ENCODE peak calls at places on chromosomes 3 and 15, in ten cellular contexts. C, J, S, T, N, Z, Y, M, E and G are unnamed samples.

GRCh38 chr3:65597952-65598413 is 440.7 kb downstream of the MAGI1 start:
- DNase-seq in N (no peak), J (no peak), E (no peak), Y (no peak), T (no peak), Z (no peak), S (no peak), C (no peak), M (no peak), G (peak)

GRCh38 chr3:14216257-14217048 is 37.8 kb downstream of the LSM3 start:
- DNase-seq in Z (no peak), Y (no peak), N (no peak), T (no peak), E (no peak), S (peak), C (no peak), J (no peak), M (peak), G (peak)

GRCh38 chr15:93067649-93068085 is 21.3 kb downstream of the RGMA start:
- DNase-seq in N (no peak), J (no peak), C (no peak), T (no peak), M (no peak), Z (no peak), E (no peak), S (no peak), Y (no peak), G (no peak)

GRCh38 chr3:103818800-103819199 is 1384.0 kb downstream of the ZPLD1 start:
- DNase-seq in T (no peak), Y (no peak), Z (no peak), J (no peak), E (no peak), S (no peak), M (no peak), C (no peak), N (no peak), G (no peak)

GRCh38 chr3:101950985-101951733 is 101.8 kb downstream of the NFKBIZ start:
- DNase-seq in Y (no peak), T (peak), E (no peak), M (no peak), J (no peak), S (no peak), N (no peak), C (peak), Z (no peak), G (no peak)

GRCh38 chr15:61080209-61081027 is 148.7 kb downstream of the RORA start:
- DNase-seq in S (no peak), Z (no peak), Y (no peak), N (no peak), M (no peak), T (no peak), C (no peak), E (no peak), J (no peak), G (no peak)

GRCh38 chr3:194865081-194865480 is 179.4 kb downstream of the FAM43A start:
- DNase-seq in T (no peak), C (no peak), M (no peak), N (no peak), Y (no peak), E (no peak), J (no peak), Z (no peak), S (no peak), G (no peak)

GRCh38 chr3:188153949-188154757 is at the start of gene LPP:
- DNase-seq in S (peak), Y (no peak), T (no peak), M (peak), N (peak), J (no peak), E (peak), Z (peak), C (peak), G (peak)

GRCh38 chr15:78335985-78336384 is 4.2 kb upstream of the CRABP1 start:
- DNase-seq in E (no peak), M (no peak), J (no peak), T (no peak), C (no peak), Y (no peak), Z (no peak), S (no peak), N (no peak), G (no peak)

GRCh38 chr15:59273266-59273665 is 66.6 kb downstream of the LDHAL6B start:
- DNase-seq in T (no peak), N (no peak), M (no peak), Z (no peak), J (no peak), Y (no peak), C (no peak), S (no peak), E (no peak), G (no peak)

DNA sequence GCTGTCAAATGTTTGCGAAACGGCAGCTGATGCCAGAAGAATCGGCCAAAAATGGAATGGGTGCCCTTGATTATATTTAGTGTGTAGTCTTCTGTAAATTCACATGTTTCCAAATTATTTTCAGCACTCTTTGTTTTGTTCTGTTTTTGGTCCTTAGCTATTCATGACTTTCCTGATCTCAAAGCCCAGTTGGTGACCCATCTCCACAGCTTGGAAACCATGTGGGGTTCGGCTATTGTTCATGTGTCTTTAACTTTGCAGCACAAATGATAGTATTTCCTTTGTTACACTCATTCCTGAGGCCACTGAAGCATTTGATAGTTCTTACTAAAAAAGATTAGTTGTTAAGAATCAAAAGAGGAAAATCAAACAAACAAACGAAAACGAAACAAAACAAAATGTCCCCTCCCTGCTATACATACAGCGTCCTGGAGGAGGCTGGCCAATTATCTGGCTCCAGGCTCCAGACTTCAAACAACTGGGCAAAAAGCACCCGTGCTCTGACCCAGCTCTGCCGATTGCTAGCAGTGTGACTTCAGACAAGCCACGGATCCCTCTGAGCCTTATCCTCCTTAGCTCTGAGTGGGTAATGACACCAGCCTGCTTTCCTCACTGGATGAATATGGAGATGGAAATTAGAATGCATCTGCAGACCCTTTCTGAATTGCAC is 121.0 kb downstream of the CACNA2D3 start:
- DNase-seq in M (no peak), Z (no peak), J (no peak), S (no peak), C (peak), Y (no peak), N (no peak), T (peak), E (no peak), G (no peak)
- TF ChIP-seq CTCF in M (no peak), Z (no peak), J (no peak), S (no peak), C (no peak), Y (no peak), N (no peak), T (no peak), E (no peak), G (no peak)

GRCh38 chr15:65077291-65077980 is 890 bp downstream of the KBTBD13 start:
- DNase-seq in E (no peak), S (no peak), N (no peak), T (no peak), J (no peak), Y (no peak), Z (no peak), C (no peak), M (no peak), G (no peak)

GRCh38 chr15:65081270-65081669 is 4.7 kb downstream of the KBTBD13 start:
- DNase-seq in E (no peak), Y (no peak), Z (no peak), N (no peak), T (no peak), S (no peak), J (no peak), C (no peak), M (peak), G (no peak)

GRCh38 chr15:65076486-65077290 is at the start of gene KBTBD13:
- DNase-seq in N (no peak), M (peak), Y (no peak), J (no peak), S (no peak), T (no peak), C (no peak), Z (no peak), E (no peak), G (no peak)

GRCh38 chr15:65079580-65079979 is 3.0 kb downstream of the KBTBD13 start:
- DNase-seq in S (no peak), E (no peak), N (no peak), J (no peak), T (no peak), M (no peak), C (no peak), Z (no peak), Y (no peak), G (no peak)

DNA sequence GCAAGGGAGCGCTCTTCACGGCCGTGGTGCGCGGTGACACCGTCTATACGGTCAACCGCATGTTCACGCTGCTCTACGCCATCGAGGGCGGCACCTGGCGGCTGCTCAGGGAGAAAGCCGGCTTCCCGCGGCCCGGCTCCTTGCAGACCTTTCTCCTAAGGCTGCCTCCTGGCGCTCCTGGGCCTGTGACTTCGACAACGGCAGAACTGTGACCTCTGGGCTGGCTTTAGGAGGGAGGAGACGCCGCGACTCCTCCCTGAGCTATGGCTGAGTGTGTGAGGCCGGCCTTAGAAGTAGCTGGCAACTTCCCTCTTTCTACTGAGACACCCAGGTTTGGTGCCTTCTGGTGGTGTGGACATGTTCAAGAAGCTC is 1.4 kb downstream of the KBTBD13 start:
- DNase-seq in S (peak), Y (no peak), J (no peak), C (no peak), M (peak), Z (peak), N (no peak), T (peak), E (peak), G (peak)
- TF ChIP-seq CTCF in S (peak), Y (peak), J (peak), C (no peak), M (peak), Z (peak), N (no peak), T (peak), E (peak), G (peak)

GRCh38 chr15:20352241-20353200 is 189.1 kb downstream of the GOLGA6L6 start:
- DNase-seq in E (no peak), T (no peak), M (peak), C (no peak), S (peak), Y (no peak), Z (no peak), J (no peak), N (peak), G (no peak)

GRCh38 chr15:20357139-20358065 is 184.2 kb downstream of the GOLGA6L6 start:
- DNase-seq in C (no peak), T (no peak), S (peak), M (peak), J (no peak), E (no peak), Y (no peak), N (peak), Z (no peak), G (no peak)

GRCh38 chr15:20356444-20357138 is 185.0 kb downstream of the GOLGA6L6 start:
- DNase-seq in N (peak), S (peak), C (peak), E (peak), Z (no peak), T (peak), Y (no peak), M (peak), J (no peak), G (no peak)

GRCh38 chr15:20353966-20354883 is 187.4 kb downstream of the GOLGA6L6 start:
- DNase-seq in T (no peak), M (no peak), Y (no peak), N (peak), C (no peak), Z (no peak), J (no peak), E (no peak), S (peak), G (no peak)

GRCh38 chr15:20355256-20355868 is 186.2 kb downstream of the GOLGA6L6 start:
- DNase-seq in T (no peak), J (no peak), M (no peak), Y (no peak), N (peak), E (no peak), C (no peak), Z (no peak), S (peak), G (no peak)
- TF ChIP-seq CTCF in T (no peak), J (no peak), M (no peak), Y (no peak), N (no peak), E (no peak), C (no peak), Z (no peak), S (no peak), G (no peak)

GRCh38 chr3:129608087-129608935 is 1.8 kb upstream of the PLXND1 start:
- DNase-seq in M (no peak), E (no peak), N (no peak), C (peak), Z (no peak), Y (no peak), T (no peak), S (no peak), J (no peak), G (no peak)
- TF ChIP-seq CTCF in M (peak), E (no peak), N (no peak), C (peak), Z (no peak), Y (peak), T (no peak), S (no peak), J (peak), G (no peak)

DNA sequence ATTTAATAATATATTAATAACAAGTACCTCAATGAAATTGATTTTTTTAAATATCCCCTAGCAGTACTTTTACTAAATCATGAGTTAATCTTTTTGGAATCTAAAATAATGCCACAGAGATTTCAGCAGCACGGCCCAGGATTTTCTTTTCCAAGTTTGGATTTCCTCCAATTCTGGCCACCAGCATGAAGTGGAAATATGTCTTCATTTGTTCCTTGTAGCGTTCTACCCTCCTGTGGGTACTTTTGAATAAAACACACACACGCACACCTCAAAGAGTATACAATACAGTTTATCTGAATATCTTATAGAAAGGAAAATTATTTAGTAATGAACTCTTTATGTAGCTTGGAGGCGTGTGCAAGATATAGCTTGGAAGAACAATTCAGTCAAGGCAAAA is 125.1 kb upstream of the STT3B start:
- DNase-seq in N (no peak), Y (no peak), T (no peak), M (no peak), S (no peak), C (no peak), E (no peak), Z (no peak), J (no peak), G (no peak)
- TF ChIP-seq CTCF in N (no peak), Y (no peak), T (no peak), M (no peak), S (no peak), C (no peak), E (no peak), Z (no peak), J (no peak), G (no peak)

GRCh38 chr3:153372326-153372725 is 210.3 kb downstream of the RAP2B start:
- DNase-seq in Z (no peak), S (no peak), M (no peak), T (no peak), C (peak), J (peak), Y (no peak), N (no peak), E (peak), G (no peak)
- TF ChIP-seq CTCF in Z (no peak), S (no peak), M (no peak), T (no peak), C (no peak), J (no peak), Y (no peak), N (no peak), E (no peak), G (no peak)

DNA sequence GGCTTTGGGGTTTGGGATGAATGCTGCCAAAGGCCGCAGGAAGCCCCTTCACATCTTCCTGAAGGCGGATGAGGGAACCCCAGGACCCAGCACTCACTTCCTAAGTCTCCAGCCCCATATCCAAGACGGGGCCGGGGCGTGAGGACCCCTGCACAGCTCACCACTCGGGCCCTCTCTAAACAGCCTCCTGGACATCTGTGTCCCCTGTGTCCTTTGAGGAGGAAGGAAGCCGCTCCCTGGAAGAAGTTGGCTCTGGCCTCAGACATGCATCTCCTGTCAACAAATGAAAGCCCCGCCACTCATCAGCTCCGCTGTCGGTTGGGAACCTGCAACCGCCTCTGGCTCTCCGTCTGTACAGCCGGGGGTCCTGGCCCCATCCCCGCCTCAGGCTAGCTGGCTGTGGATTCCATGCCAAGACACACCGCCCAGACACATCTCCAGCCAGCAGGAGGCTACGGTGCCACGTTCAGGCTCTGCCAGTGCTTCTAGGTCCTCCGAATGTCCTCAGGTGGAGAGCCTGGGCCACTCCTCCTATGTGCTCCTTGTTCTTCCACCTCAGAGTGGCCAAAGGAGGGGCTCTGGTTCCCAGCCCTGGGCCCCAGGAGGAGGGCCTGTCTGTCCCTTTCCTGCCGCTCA is 140.0 kb upstream of the MEF2A start:
- DNase-seq in Y (no peak), Z (no peak), T (no peak), N (no peak), E (peak), J (no peak), M (peak), C (no peak), S (peak), G (no peak)
- TF ChIP-seq CTCF in Y (peak), Z (no peak), T (peak), N (no peak), E (no peak), J (peak), M (no peak), C (peak), S (no peak), G (no peak)

GRCh38 chr3:75906555-75907112 is 121.3 kb upstream of the ZNF717 start:
- DNase-seq in E (peak), Y (no peak), J (peak), M (no peak), N (peak), C (no peak), T (no peak), S (peak), Z (no peak), G (peak)
- TF ChIP-seq CTCF in E (no peak), Y (peak), J (peak), M (no peak), N (no peak), C (no peak), T (peak), S (no peak), Z (no peak), G (peak)

DNA sequence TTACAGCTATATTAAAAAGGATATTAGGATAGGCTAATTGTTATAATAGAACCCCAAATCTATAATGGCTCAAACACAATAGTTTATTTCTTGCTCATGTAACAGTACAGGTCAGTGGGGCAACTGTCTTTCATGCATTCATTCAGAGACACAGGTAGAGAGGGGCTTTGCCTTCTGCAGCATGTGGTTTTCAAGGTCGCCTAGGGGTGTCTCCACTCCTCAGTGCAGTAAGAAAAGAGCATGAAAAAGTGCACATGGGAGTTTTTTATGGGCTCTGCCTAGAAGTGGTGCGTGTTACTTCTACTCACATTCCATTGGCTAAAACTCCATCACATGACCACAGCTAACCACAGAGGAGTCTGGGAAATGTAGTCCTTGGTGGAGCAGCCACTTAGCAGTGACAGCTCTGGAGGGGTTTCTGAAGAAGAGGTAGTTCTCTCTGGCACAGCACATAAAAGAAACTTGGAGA is 1.8 kb downstream of the ZBTB38 start:
- DNase-seq in Y (no peak), C (peak), S (no peak), J (peak), T (peak), N (no peak), M (peak), Z (peak), E (peak), G (no peak)
- TF ChIP-seq CTCF in Y (no peak), C (peak), S (peak), J (no peak), T (no peak), N (no peak), M (peak), Z (peak), E (peak), G (peak)

GRCh38 chr3:186959029-186959624 is 28.8 kb downstream of the ST6GAL1 start:
- DNase-seq in J (no peak), Y (no peak), S (no peak), Z (no peak), M (no peak), T (no peak), C (no peak), E (no peak), N (no peak), G (no peak)
- TF ChIP-seq CTCF in J (no peak), Y (no peak), S (no peak), Z (no peak), M (no peak), T (no peak), C (no peak), E (no peak), N (no peak), G (no peak)